ENCODE peak calls at places on chromosomes 7 and 10, in five cellular contexts. One of them, this sample, is unnamed.
A peak's percentile ranks its signal among the peaks of the same experiment; 100 is the strongest.

GRCh38 chr7:122379491-122379890 is 74.9 kb upstream of the FEZF1 start:
- DNase-seq in heart left ventricle: no peak
- DNase-seq in Peyer's patch: no peak
- DNase-seq in right lobe of liver: no peak
- DNase-seq in transverse colon: no peak
- DNase-seq in this sample: no peak

GRCh38 chr10:31037749-31038148 is 6.1 kb upstream of the ZNF438 start:
- DNase-seq in heart left ventricle: no peak
- DNase-seq in right lobe of liver: no peak
- DNase-seq in transverse colon: no peak
- DNase-seq in Peyer's patch: no peak
- DNase-seq in this sample: no peak

GRCh38 chr7:70238171-70238575 is 639.9 kb downstream of the AUTS2 start:
- DNase-seq in transverse colon: no peak
- DNase-seq in heart left ventricle: no peak
- DNase-seq in Peyer's patch: no peak
- DNase-seq in right lobe of liver: no peak
- DNase-seq in this sample: no peak

GRCh38 chr10:89421018-89421476 is 6.7 kb downstream of the IFIT5 start:
- DNase-seq in Peyer's patch: no peak
- DNase-seq in heart left ventricle: no peak
- DNase-seq in right lobe of liver: no peak
- DNase-seq in transverse colon: no peak
- DNase-seq in this sample: no peak

GRCh38 chr7:103597606-103598005 is 151.6 kb upstream of the SLC26A5 start:
- DNase-seq in right lobe of liver: no peak
- DNase-seq in transverse colon: no peak
- DNase-seq in Peyer's patch: no peak
- DNase-seq in heart left ventricle: no peak
- DNase-seq in this sample: no peak

GRCh38 chr10:84076047-84076388 is 63.3 kb upstream of the GHITM start:
- DNase-seq in transverse colon: no peak
- DNase-seq in right lobe of liver: no peak
- DNase-seq in Peyer's patch: no peak
- DNase-seq in heart left ventricle: no peak
- DNase-seq in this sample: no peak

GRCh38 chr10:62972103-62972502 is 155.9 kb upstream of the EGR2 start:
- DNase-seq in Peyer's patch: no peak
- DNase-seq in heart left ventricle: no peak
- DNase-seq in transverse colon: no peak
- DNase-seq in right lobe of liver: no peak
- DNase-seq in this sample: no peak

GRCh38 chr10:91000985-91001384 is 80.1 kb upstream of the ANKRD1 start:
- DNase-seq in Peyer's patch: no peak
- DNase-seq in heart left ventricle: no peak
- DNase-seq in right lobe of liver: no peak
- DNase-seq in transverse colon: no peak
- DNase-seq in this sample: no peak

GRCh38 chr7:610531-611280 is 91.1 kb upstream of the PDGFA start:
- DNase-seq in heart left ventricle: peak; percentile 52
- DNase-seq in Peyer's patch: no peak
- DNase-seq in transverse colon: no peak
- DNase-seq in right lobe of liver: no peak
- DNase-seq in this sample: no peak

GRCh38 chr10:103479135-103479534 is at the start of gene CALHM3:
- DNase-seq in Peyer's patch: no peak
- DNase-seq in transverse colon: no peak
- DNase-seq in right lobe of liver: no peak
- DNase-seq in heart left ventricle: no peak
- DNase-seq in this sample: no peak

GRCh38 chr7:104272767-104273384 is 55.5 kb upstream of the LHFPL3 start:
- DNase-seq in heart left ventricle: no peak
- DNase-seq in Peyer's patch: no peak
- DNase-seq in right lobe of liver: no peak
- DNase-seq in transverse colon: no peak
- DNase-seq in this sample: no peak

GRCh38 chr10:132631348-132631735 is 93.8 kb downstream of the INPP5A start:
- DNase-seq in transverse colon: peak; percentile 45
- DNase-seq in right lobe of liver: peak; percentile 54
- DNase-seq in Peyer's patch: no peak
- DNase-seq in heart left ventricle: peak; percentile 86
- DNase-seq in this sample: peak; percentile 83

GRCh38 chr7:141550694-141551079 is 523 bp upstream of the AGK start:
- DNase-seq in transverse colon: no peak
- DNase-seq in Peyer's patch: peak; percentile 47
- DNase-seq in right lobe of liver: no peak
- DNase-seq in heart left ventricle: peak; percentile 9
- DNase-seq in this sample: no peak

GRCh38 chr7:141551773-141552162 is 558 bp downstream of the AGK start:
- DNase-seq in right lobe of liver: no peak
- DNase-seq in heart left ventricle: no peak
- DNase-seq in Peyer's patch: no peak
- DNase-seq in transverse colon: no peak
- DNase-seq in this sample: no peak

GRCh38 chr7:141549582-141549981 is 1.6 kb upstream of the AGK start:
- DNase-seq in right lobe of liver: no peak
- DNase-seq in Peyer's patch: no peak
- DNase-seq in transverse colon: no peak
- DNase-seq in heart left ventricle: no peak
- DNase-seq in this sample: no peak

GRCh38 chr7:141551080-141551772 is at the start of gene AGK:
- DNase-seq in Peyer's patch: peak; percentile 77
- DNase-seq in heart left ventricle: peak; percentile 78
- DNase-seq in right lobe of liver: peak; percentile 74
- DNase-seq in transverse colon: peak; percentile 69
- DNase-seq in this sample: peak; percentile 52
- TF ChIP-seq POLR2A in Peyer's patch: peak; percentile 20
- TF ChIP-seq POLR2A in heart left ventricle: peak; percentile 42
- TF ChIP-seq POLR2A in right lobe of liver: peak; percentile 65
- TF ChIP-seq POLR2A in transverse colon: peak; percentile 14
- TF ChIP-seq POLR2A in this sample: peak; percentile 28

GRCh38 chr10:130427216-130427722 is 291.1 kb downstream of the GLRX3 start:
- DNase-seq in transverse colon: no peak
- DNase-seq in heart left ventricle: no peak
- DNase-seq in Peyer's patch: no peak
- DNase-seq in right lobe of liver: no peak
- DNase-seq in this sample: no peak
- H3K9me3 ChIP-seq in transverse colon: no peaks in the 10 kb centered on the region
- H3K9me3 ChIP-seq in heart left ventricle: no peaks in the 10 kb centered on the region
- H3K9me3 ChIP-seq in Peyer's patch: no peaks in the 10 kb centered on the region
- H3K9me3 ChIP-seq in right lobe of liver: no peaks in the 10 kb centered on the region
- H3K9me3 ChIP-seq in this sample: no peaks in the 10 kb centered on the region

GRCh38 chr10:51698473-51699063 is 827 bp downstream of the CSTF2T start:
- DNase-seq in Peyer's patch: no peak
- DNase-seq in transverse colon: no peak
- DNase-seq in right lobe of liver: no peak
- DNase-seq in heart left ventricle: no peak
- DNase-seq in this sample: peak; percentile 30

GRCh38 chr10:51696251-51696650 is 3.1 kb downstream of the CSTF2T start:
- DNase-seq in right lobe of liver: no peak
- DNase-seq in Peyer's patch: no peak
- DNase-seq in heart left ventricle: no peak
- DNase-seq in transverse colon: no peak
- DNase-seq in this sample: no peak

GRCh38 chr10:51699145-51699474 is 285 bp downstream of the CSTF2T start:
- DNase-seq in Peyer's patch: no peak
- DNase-seq in right lobe of liver: no peak
- DNase-seq in heart left ventricle: no peak
- DNase-seq in transverse colon: no peak
- DNase-seq in this sample: no peak

GRCh38 chr10:51691135-51691534 is 8.3 kb downstream of the CSTF2T start:
- DNase-seq in Peyer's patch: no peak
- DNase-seq in right lobe of liver: no peak
- DNase-seq in heart left ventricle: no peak
- DNase-seq in transverse colon: no peak
- DNase-seq in this sample: no peak

DNA sequence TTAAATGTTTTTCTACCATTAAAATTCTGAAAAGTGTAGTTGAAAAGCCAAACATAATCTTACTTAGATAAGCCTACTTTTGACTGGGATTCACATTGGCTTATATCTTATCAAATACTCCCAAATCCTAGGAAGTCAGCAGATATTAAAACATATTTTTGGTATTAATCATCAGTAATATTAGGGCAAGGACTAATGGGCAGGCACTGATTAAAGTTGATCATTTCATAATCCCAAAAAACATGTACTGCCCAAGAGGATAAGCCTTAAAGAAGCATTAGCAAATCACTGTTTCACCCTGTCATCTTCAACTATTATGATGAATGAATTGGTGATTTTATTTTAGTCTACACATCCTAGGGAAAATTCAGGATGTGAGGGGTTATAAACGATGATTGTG is 5.0 kb downstream of the CSTF2T start:
- DNase-seq in transverse colon: no peak
- DNase-seq in right lobe of liver: no peak
- DNase-seq in Peyer's patch: no peak
- DNase-seq in heart left ventricle: no peak
- DNase-seq in this sample: no peak
- H3K27ac ChIP-seq in transverse colon: no peak overlapping the region
- H3K27ac ChIP-seq in right lobe of liver: no peak overlapping the region
- H3K27ac ChIP-seq in Peyer's patch: no peak overlapping the region
- H3K27ac ChIP-seq in heart left ventricle: peak overlapping the region; percentile 15
- H3K27ac ChIP-seq in this sample: peak overlapping the region; percentile 16

GRCh38 chr10:97497572-97498075 is 598 bp downstream of the MMS19 start:
- DNase-seq in heart left ventricle: peak; percentile 76
- DNase-seq in Peyer's patch: peak; percentile 82
- DNase-seq in right lobe of liver: peak; percentile 84
- DNase-seq in transverse colon: peak; percentile 84
- DNase-seq in this sample: peak; percentile 88
- TF ChIP-seq POLR2A in heart left ventricle: no peak
- TF ChIP-seq POLR2A in Peyer's patch: no peak
- TF ChIP-seq POLR2A in right lobe of liver: no peak
- TF ChIP-seq POLR2A in transverse colon: no peak
- TF ChIP-seq POLR2A in this sample: no peak

DNA sequence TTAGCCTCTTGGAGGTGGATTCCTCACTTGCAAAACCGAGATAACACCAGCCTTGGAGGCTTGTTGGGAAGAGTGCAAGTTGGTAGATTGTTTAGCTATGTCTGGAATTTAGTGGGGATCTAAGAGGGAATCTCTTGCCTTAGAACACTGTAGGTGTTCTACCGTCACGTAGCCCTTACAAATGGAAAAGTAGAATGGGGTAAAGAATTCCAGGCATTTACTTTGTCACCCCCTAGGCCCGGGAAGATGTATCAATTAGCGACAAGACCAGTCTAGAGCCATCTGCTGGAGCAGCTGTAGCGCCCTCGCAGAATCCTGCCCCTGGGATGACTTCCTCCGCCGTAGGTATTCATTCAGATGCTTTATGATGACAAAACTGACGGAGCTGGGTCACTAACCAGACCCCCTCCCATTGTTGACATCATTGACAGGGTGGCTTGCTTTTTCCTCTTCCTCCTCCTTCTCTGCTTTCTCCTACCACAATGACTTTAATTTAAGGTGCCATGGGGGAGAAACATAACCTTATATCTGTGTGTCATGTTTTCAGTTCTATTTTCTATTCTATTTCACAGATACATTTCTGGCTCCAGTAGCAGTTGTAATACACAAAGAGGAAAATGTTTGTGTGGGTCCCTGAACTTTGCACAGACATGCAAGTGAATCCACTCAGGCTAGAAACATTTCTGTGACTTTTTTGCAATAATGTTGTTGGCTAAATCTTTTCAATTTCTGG is 262.6 kb upstream of the LYZL1 start:
- DNase-seq in right lobe of liver: no peak
- DNase-seq in Peyer's patch: no peak
- DNase-seq in transverse colon: no peak
- DNase-seq in heart left ventricle: no peak
- DNase-seq in this sample: no peak
- H3K9me3 ChIP-seq in right lobe of liver: no peaks in the 10 kb centered on the region
- H3K9me3 ChIP-seq in Peyer's patch: no peaks in the 10 kb centered on the region
- H3K9me3 ChIP-seq in transverse colon: no peaks in the 10 kb centered on the region
- H3K9me3 ChIP-seq in heart left ventricle: no peaks in the 10 kb centered on the region
- H3K9me3 ChIP-seq in this sample: no peaks in the 10 kb centered on the region

DNA sequence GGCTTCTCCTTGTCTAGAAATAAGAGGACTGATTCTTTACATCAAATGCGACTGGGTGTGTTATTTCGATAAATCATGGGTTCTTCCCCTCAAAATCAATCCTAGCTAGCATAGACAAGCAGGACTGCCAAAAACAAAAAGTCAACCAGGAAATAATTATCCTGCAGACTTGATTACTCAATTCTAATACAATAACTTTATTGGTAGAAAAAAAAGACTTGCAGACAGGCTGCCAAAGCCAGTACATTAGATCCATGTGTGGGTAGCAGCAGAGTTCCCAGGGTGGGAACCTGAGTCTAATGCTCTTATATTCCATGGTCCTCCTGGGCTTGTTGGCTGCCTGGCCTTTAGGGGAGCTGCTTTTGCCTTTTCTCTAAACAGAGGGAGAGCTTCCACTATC is 7.8 kb downstream of the AFAP1L2 start:
- DNase-seq in heart left ventricle: no peak
- DNase-seq in right lobe of liver: no peak
- DNase-seq in Peyer's patch: no peak
- DNase-seq in transverse colon: no peak
- DNase-seq in this sample: no peak
- H3K27ac ChIP-seq in heart left ventricle: no peak overlapping the region
- H3K27ac ChIP-seq in right lobe of liver: no peak overlapping the region
- H3K27ac ChIP-seq in Peyer's patch: no peak overlapping the region
- H3K27ac ChIP-seq in transverse colon: no peak overlapping the region
- H3K27ac ChIP-seq in this sample: no peak overlapping the region

DNA sequence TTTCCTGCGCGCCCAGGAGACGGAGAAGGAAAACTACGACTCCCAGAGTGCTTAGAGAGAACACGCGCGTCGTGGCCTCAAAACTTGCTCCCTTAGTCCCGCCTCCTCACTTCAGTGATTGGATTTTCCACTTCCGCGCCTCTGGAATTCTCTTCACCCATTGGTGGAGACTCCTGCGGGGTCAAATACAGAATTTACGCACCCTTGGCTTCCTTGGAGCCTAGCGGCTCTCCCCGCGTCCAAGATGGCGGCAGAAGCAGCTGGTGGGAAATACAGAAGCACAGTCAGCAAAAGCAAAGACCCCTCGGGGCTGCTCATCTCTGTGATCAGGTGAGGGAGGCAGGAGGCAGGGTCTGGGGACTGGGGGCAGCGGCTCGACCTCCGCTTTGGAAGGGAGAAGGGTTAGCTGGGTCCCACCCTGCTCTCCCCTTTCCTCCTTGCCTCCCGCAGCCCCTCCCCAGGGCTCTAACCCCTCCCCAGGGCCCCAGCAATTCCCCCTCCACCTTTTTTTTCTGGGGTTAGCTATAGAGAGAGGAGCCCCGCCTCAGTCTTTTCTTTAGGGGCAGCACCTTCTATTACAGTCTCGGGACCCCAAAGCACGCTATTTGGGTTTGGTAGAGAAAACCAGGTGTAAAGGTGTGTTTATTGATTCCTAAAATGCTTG is at the start of gene EXOC4:
- DNase-seq in right lobe of liver: peak; percentile 89
- DNase-seq in Peyer's patch: peak; percentile 85
- DNase-seq in transverse colon: peak; percentile 94
- DNase-seq in heart left ventricle: peak; percentile 95
- DNase-seq in this sample: peak; percentile 93
- TF ChIP-seq POLR2A in right lobe of liver: no peak
- TF ChIP-seq POLR2A in Peyer's patch: no peak
- TF ChIP-seq POLR2A in transverse colon: peak; percentile 68
- TF ChIP-seq POLR2A in heart left ventricle: peak; percentile 60
- TF ChIP-seq POLR2A in this sample: peak; percentile 65